ENCODE peak calls at places on chromosomes 7 and 10, in eight cellular contexts. One of them, this sample, is unnamed.

GRCh38 chr7:17564678-17565209 is 266.3 kb downstream of the AHR start:
- DNase-seq in Calu3: no peak
- DNase-seq in endothelial cell: no peak
- DNase-seq in NCI-H2107: no peak
- DNase-seq in activated CD4-positive, CD25-positive, alpha-beta regulatory T cell treated with anti-CD3 and anti-CD28 coated beads, Interleukin-2, amount 50 U/mL, for 16 hours: no peak
- DNase-seq in SK-N-DZ: no peak
- DNase-seq in tibial nerve: no peak
- DNase-seq in ELF-1: no peak
- DNase-seq in this sample: no peak

GRCh38 chr10:97047788-97048187 is 138.0 kb downstream of the SLIT1 start:
- DNase-seq in Calu3: no peak
- DNase-seq in endothelial cell: no peak
- DNase-seq in NCI-H2107: no peak
- DNase-seq in activated CD4-positive, CD25-positive, alpha-beta regulatory T cell treated with anti-CD3 and anti-CD28 coated beads, Interleukin-2, amount 50 U/mL, for 16 hours: no peak
- DNase-seq in SK-N-DZ: no peak
- DNase-seq in tibial nerve: no peak
- DNase-seq in ELF-1: no peak
- DNase-seq in this sample: no peak

GRCh38 chr7:74191231-74191630 is 17.1 kb downstream of the EIF4H start:
- DNase-seq in Calu3: no peak
- DNase-seq in endothelial cell: no peak
- DNase-seq in NCI-H2107: no peak
- DNase-seq in activated CD4-positive, CD25-positive, alpha-beta regulatory T cell treated with anti-CD3 and anti-CD28 coated beads, Interleukin-2, amount 50 U/mL, for 16 hours: no peak
- DNase-seq in SK-N-DZ: no peak
- DNase-seq in tibial nerve: no peak
- DNase-seq in ELF-1: no peak
- DNase-seq in this sample: no peak

GRCh38 chr7:137471128-137471527 is 127.6 kb upstream of the PTN start:
- DNase-seq in Calu3: no peak
- DNase-seq in endothelial cell: no peak
- DNase-seq in NCI-H2107: no peak
- DNase-seq in activated CD4-positive, CD25-positive, alpha-beta regulatory T cell treated with anti-CD3 and anti-CD28 coated beads, Interleukin-2, amount 50 U/mL, for 16 hours: no peak
- DNase-seq in SK-N-DZ: no peak
- DNase-seq in tibial nerve: no peak
- DNase-seq in ELF-1: no peak
- DNase-seq in this sample: no peak

GRCh38 chr7:104207731-104208420 is at the start of gene ORC5:
- DNase-seq in Calu3: peak; percentile 69
- DNase-seq in endothelial cell: peak; percentile 76
- DNase-seq in NCI-H2107: peak; percentile 86
- DNase-seq in activated CD4-positive, CD25-positive, alpha-beta regulatory T cell treated with anti-CD3 and anti-CD28 coated beads, Interleukin-2, amount 50 U/mL, for 16 hours: peak; percentile 56
- DNase-seq in SK-N-DZ: peak; percentile 82
- DNase-seq in tibial nerve: peak; percentile 38
- DNase-seq in ELF-1: peak; percentile 80
- DNase-seq in this sample: peak; percentile 45

GRCh38 chr7:128168667-128169210 is 72.3 kb upstream of the LEP start:
- DNase-seq in Calu3: peak; percentile 30
- DNase-seq in endothelial cell: peak; percentile 74
- DNase-seq in NCI-H2107: no peak
- DNase-seq in activated CD4-positive, CD25-positive, alpha-beta regulatory T cell treated with anti-CD3 and anti-CD28 coated beads, Interleukin-2, amount 50 U/mL, for 16 hours: no peak
- DNase-seq in SK-N-DZ: no peak
- DNase-seq in tibial nerve: no peak
- DNase-seq in ELF-1: peak; percentile 96
- DNase-seq in this sample: peak; percentile 88

GRCh38 chr7:101241015-101241363 is 3.4 kb upstream of the CLDN15 start:
- DNase-seq in Calu3: no peak
- DNase-seq in endothelial cell: no peak
- DNase-seq in NCI-H2107: no peak
- DNase-seq in activated CD4-positive, CD25-positive, alpha-beta regulatory T cell treated with anti-CD3 and anti-CD28 coated beads, Interleukin-2, amount 50 U/mL, for 16 hours: no peak
- DNase-seq in SK-N-DZ: no peak
- DNase-seq in tibial nerve: no peak
- DNase-seq in ELF-1: no peak
- DNase-seq in this sample: no peak

GRCh38 chr10:35331894-35332640 is 4.2 kb upstream of the CCNY start:
- DNase-seq in Calu3: peak; percentile 46
- DNase-seq in endothelial cell: no peak
- DNase-seq in NCI-H2107: no peak
- DNase-seq in activated CD4-positive, CD25-positive, alpha-beta regulatory T cell treated with anti-CD3 and anti-CD28 coated beads, Interleukin-2, amount 50 U/mL, for 16 hours: no peak
- DNase-seq in SK-N-DZ: no peak
- DNase-seq in tibial nerve: no peak
- DNase-seq in ELF-1: no peak
- DNase-seq in this sample: no peak

GRCh38 chr7:35022725-35023124 is 14.6 kb downstream of the DPY19L1 start:
- DNase-seq in Calu3: no peak
- DNase-seq in endothelial cell: no peak
- DNase-seq in NCI-H2107: no peak
- DNase-seq in activated CD4-positive, CD25-positive, alpha-beta regulatory T cell treated with anti-CD3 and anti-CD28 coated beads, Interleukin-2, amount 50 U/mL, for 16 hours: no peak
- DNase-seq in SK-N-DZ: no peak
- DNase-seq in tibial nerve: no peak
- DNase-seq in ELF-1: no peak
- DNase-seq in this sample: no peak

GRCh38 chr10:29949411-29950011 is 109.9 kb downstream of the JCAD start:
- DNase-seq in Calu3: peak; percentile 15
- DNase-seq in endothelial cell: no peak
- DNase-seq in NCI-H2107: no peak
- DNase-seq in activated CD4-positive, CD25-positive, alpha-beta regulatory T cell treated with anti-CD3 and anti-CD28 coated beads, Interleukin-2, amount 50 U/mL, for 16 hours: no peak
- DNase-seq in SK-N-DZ: no peak
- DNase-seq in tibial nerve: no peak
- DNase-seq in ELF-1: no peak
- DNase-seq in this sample: no peak

GRCh38 chr10:59588791-59589190 is 120.9 kb downstream of the SLC16A9 start:
- DNase-seq in Calu3: no peak
- DNase-seq in endothelial cell: no peak
- DNase-seq in NCI-H2107: no peak
- DNase-seq in activated CD4-positive, CD25-positive, alpha-beta regulatory T cell treated with anti-CD3 and anti-CD28 coated beads, Interleukin-2, amount 50 U/mL, for 16 hours: no peak
- DNase-seq in SK-N-DZ: no peak
- DNase-seq in tibial nerve: no peak
- DNase-seq in ELF-1: no peak
- DNase-seq in this sample: no peak

GRCh38 chr10:23403278-23403677 is 35.6 kb upstream of the OTUD1 start:
- DNase-seq in Calu3: no peak
- DNase-seq in endothelial cell: no peak
- DNase-seq in NCI-H2107: no peak
- DNase-seq in activated CD4-positive, CD25-positive, alpha-beta regulatory T cell treated with anti-CD3 and anti-CD28 coated beads, Interleukin-2, amount 50 U/mL, for 16 hours: no peak
- DNase-seq in SK-N-DZ: no peak
- DNase-seq in tibial nerve: no peak
- DNase-seq in ELF-1: no peak
- DNase-seq in this sample: no peak

GRCh38 chr10:4046722-4047354 is 261.8 kb upstream of the KLF6 start:
- DNase-seq in Calu3: no peak
- DNase-seq in endothelial cell: no peak
- DNase-seq in NCI-H2107: no peak
- DNase-seq in activated CD4-positive, CD25-positive, alpha-beta regulatory T cell treated with anti-CD3 and anti-CD28 coated beads, Interleukin-2, amount 50 U/mL, for 16 hours: no peak
- DNase-seq in SK-N-DZ: no peak
- DNase-seq in tibial nerve: no peak
- DNase-seq in ELF-1: no peak
- DNase-seq in this sample: no peak

GRCh38 chr7:105096306-105096705 is 82.3 kb downstream of the KMT2E start:
- DNase-seq in Calu3: no peak
- DNase-seq in endothelial cell: no peak
- DNase-seq in NCI-H2107: no peak
- DNase-seq in activated CD4-positive, CD25-positive, alpha-beta regulatory T cell treated with anti-CD3 and anti-CD28 coated beads, Interleukin-2, amount 50 U/mL, for 16 hours: no peak
- DNase-seq in SK-N-DZ: no peak
- DNase-seq in tibial nerve: no peak
- DNase-seq in ELF-1: no peak
- DNase-seq in this sample: no peak

GRCh38 chr7:43513236-43513635 is 69.7 kb upstream of the STK17A start:
- DNase-seq in Calu3: no peak
- DNase-seq in endothelial cell: no peak
- DNase-seq in NCI-H2107: no peak
- DNase-seq in activated CD4-positive, CD25-positive, alpha-beta regulatory T cell treated with anti-CD3 and anti-CD28 coated beads, Interleukin-2, amount 50 U/mL, for 16 hours: no peak
- DNase-seq in SK-N-DZ: no peak
- DNase-seq in tibial nerve: no peak
- DNase-seq in ELF-1: no peak
- DNase-seq in this sample: no peak

GRCh38 chr7:111647881-111648280 is 85.6 kb upstream of the IMMP2L start:
- DNase-seq in Calu3: no peak
- DNase-seq in endothelial cell: no peak
- DNase-seq in NCI-H2107: no peak
- DNase-seq in activated CD4-positive, CD25-positive, alpha-beta regulatory T cell treated with anti-CD3 and anti-CD28 coated beads, Interleukin-2, amount 50 U/mL, for 16 hours: no peak
- DNase-seq in SK-N-DZ: no peak
- DNase-seq in tibial nerve: no peak
- DNase-seq in ELF-1: no peak
- DNase-seq in this sample: no peak

GRCh38 chr7:46178685-46179084 is 257.6 kb upstream of the IGFBP3 start:
- DNase-seq in Calu3: no peak
- DNase-seq in endothelial cell: no peak
- DNase-seq in NCI-H2107: no peak
- DNase-seq in activated CD4-positive, CD25-positive, alpha-beta regulatory T cell treated with anti-CD3 and anti-CD28 coated beads, Interleukin-2, amount 50 U/mL, for 16 hours: no peak
- DNase-seq in SK-N-DZ: no peak
- DNase-seq in tibial nerve: no peak
- DNase-seq in ELF-1: no peak
- DNase-seq in this sample: no peak

GRCh38 chr10:118584181-118584954 is 11.1 kb downstream of the PRLHR start:
- DNase-seq in Calu3: peak; percentile 19
- DNase-seq in endothelial cell: no peak
- DNase-seq in NCI-H2107: no peak
- DNase-seq in activated CD4-positive, CD25-positive, alpha-beta regulatory T cell treated with anti-CD3 and anti-CD28 coated beads, Interleukin-2, amount 50 U/mL, for 16 hours: no peak
- DNase-seq in SK-N-DZ: no peak
- DNase-seq in tibial nerve: no peak
- DNase-seq in ELF-1: no peak
- DNase-seq in this sample: no peak

GRCh38 chr10:42949287-42949686 is 127.6 kb upstream of the RET start:
- DNase-seq in Calu3: no peak
- DNase-seq in endothelial cell: no peak
- DNase-seq in NCI-H2107: no peak
- DNase-seq in activated CD4-positive, CD25-positive, alpha-beta regulatory T cell treated with anti-CD3 and anti-CD28 coated beads, Interleukin-2, amount 50 U/mL, for 16 hours: no peak
- DNase-seq in SK-N-DZ: no peak
- DNase-seq in tibial nerve: no peak
- DNase-seq in ELF-1: no peak
- DNase-seq in this sample: no peak

GRCh38 chr10:114684822-114685209 is 26.7 kb upstream of the ABLIM1 start:
- DNase-seq in Calu3: no peak
- DNase-seq in endothelial cell: no peak
- DNase-seq in NCI-H2107: no peak
- DNase-seq in activated CD4-positive, CD25-positive, alpha-beta regulatory T cell treated with anti-CD3 and anti-CD28 coated beads, Interleukin-2, amount 50 U/mL, for 16 hours: no peak
- DNase-seq in SK-N-DZ: no peak
- DNase-seq in tibial nerve: no peak
- DNase-seq in ELF-1: no peak
- DNase-seq in this sample: no peak

GRCh38 chr10:73161079-73161478 is 6.7 kb downstream of the ECD start:
- DNase-seq in Calu3: no peak
- DNase-seq in endothelial cell: no peak
- DNase-seq in NCI-H2107: no peak
- DNase-seq in activated CD4-positive, CD25-positive, alpha-beta regulatory T cell treated with anti-CD3 and anti-CD28 coated beads, Interleukin-2, amount 50 U/mL, for 16 hours: no peak
- DNase-seq in SK-N-DZ: no peak
- DNase-seq in tibial nerve: no peak
- DNase-seq in ELF-1: no peak
- DNase-seq in this sample: no peak

GRCh38 chr7:142308326-142308725 is 50.5 kb upstream of the PRSS58 start:
- DNase-seq in Calu3: no peak
- DNase-seq in endothelial cell: no peak
- DNase-seq in NCI-H2107: no peak
- DNase-seq in activated CD4-positive, CD25-positive, alpha-beta regulatory T cell treated with anti-CD3 and anti-CD28 coated beads, Interleukin-2, amount 50 U/mL, for 16 hours: no peak
- DNase-seq in SK-N-DZ: no peak
- DNase-seq in tibial nerve: no peak
- DNase-seq in ELF-1: no peak
- DNase-seq in this sample: no peak

GRCh38 chr7:69599211-69599878 is 1.1 kb downstream of the AUTS2 start:
- DNase-seq in Calu3: no peak
- DNase-seq in endothelial cell: peak; percentile 46
- DNase-seq in NCI-H2107: no peak
- DNase-seq in activated CD4-positive, CD25-positive, alpha-beta regulatory T cell treated with anti-CD3 and anti-CD28 coated beads, Interleukin-2, amount 50 U/mL, for 16 hours: no peak
- DNase-seq in SK-N-DZ: peak; percentile 25
- DNase-seq in tibial nerve: no peak
- DNase-seq in ELF-1: no peak
- DNase-seq in this sample: peak; percentile 34

GRCh38 chr10:91798736-91799579 is 732 bp downstream of the TNKS2 start:
- DNase-seq in Calu3: peak; percentile 20
- DNase-seq in endothelial cell: no peak
- DNase-seq in NCI-H2107: no peak
- DNase-seq in activated CD4-positive, CD25-positive, alpha-beta regulatory T cell treated with anti-CD3 and anti-CD28 coated beads, Interleukin-2, amount 50 U/mL, for 16 hours: no peak
- DNase-seq in SK-N-DZ: peak; percentile 34
- DNase-seq in tibial nerve: peak; percentile 16
- DNase-seq in ELF-1: peak; percentile 74
- DNase-seq in this sample: peak; percentile 53

GRCh38 chr10:96495544-96495943 is 18.2 kb downstream of the TLL2 start:
- DNase-seq in Calu3: no peak
- DNase-seq in endothelial cell: no peak
- DNase-seq in NCI-H2107: no peak
- DNase-seq in activated CD4-positive, CD25-positive, alpha-beta regulatory T cell treated with anti-CD3 and anti-CD28 coated beads, Interleukin-2, amount 50 U/mL, for 16 hours: no peak
- DNase-seq in SK-N-DZ: no peak
- DNase-seq in tibial nerve: no peak
- DNase-seq in ELF-1: no peak
- DNase-seq in this sample: no peak

GRCh38 chr10:102710604-102711003 is 3.6 kb downstream of the ARL3 start:
- DNase-seq in Calu3: no peak
- DNase-seq in endothelial cell: no peak
- DNase-seq in NCI-H2107: no peak
- DNase-seq in activated CD4-positive, CD25-positive, alpha-beta regulatory T cell treated with anti-CD3 and anti-CD28 coated beads, Interleukin-2, amount 50 U/mL, for 16 hours: no peak
- DNase-seq in SK-N-DZ: no peak
- DNase-seq in tibial nerve: no peak
- DNase-seq in ELF-1: no peak
- DNase-seq in this sample: no peak

This sample was measured in H9.